ENCODE peak calls at places on chromosomes 11 and 22, in seven cellular contexts. B is DMS153, N is NCI-H460, G is body of pancreas, E is kidney glomerular epithelial cell, V is anterior cingulate cortex, S is CMK. I is an unnamed sample.
A peak's percentile ranks its signal among the peaks of the same experiment; 100 is the strongest.

GRCh38 chr11:78985654-78986053 is 411.0 kb upstream of the NARS2 start:
- DNase-seq in B (no peak), N (no peak), G (no peak), E (no peak), V (no peak), S (no peak), I (no peak)

GRCh38 chr11:706957-707816 is 1.2 kb downstream of the EPS8L2 start:
- DNase-seq in B (no peak), N (no peak), G (peak; percentile 69), E (peak; percentile 77), V (no peak), S (no peak), I (no peak)

GRCh38 chr11:96470521-96470920 is 80.7 kb downstream of the JRKL start:
- DNase-seq in B (no peak), N (no peak), G (no peak), E (no peak), V (no peak), S (no peak), I (no peak)

GRCh38 chr11:68030318-68031135 is at the start of gene NDUFS8:
- DNase-seq in B (peak; percentile 99), N (peak; percentile 97), G (peak; percentile 96), E (peak; percentile 98), V (peak; percentile 96), S (peak; percentile 99), I (peak; percentile 95)

GRCh38 chr22:21865041-21865440 is 2.4 kb downstream of the MAPK1 start:
- DNase-seq in B (no peak), N (peak; percentile 4), G (peak; percentile 45), E (no peak), V (no peak), S (no peak), I (no peak)

GRCh38 chr11:9982127-9982795 is 311.8 kb downstream of the SBF2 start:
- DNase-seq in B (no peak), N (no peak), G (no peak), E (no peak), V (no peak), S (no peak), I (no peak)

GRCh38 chr22:38835888-38836301 is 7.9 kb downstream of the NPTXR start:
- DNase-seq in B (no peak), N (no peak), G (no peak), E (no peak), V (no peak), S (no peak), I (no peak)

GRCh38 chr11:109304159-109304558 is 117.8 kb upstream of the C11orf87 start:
- DNase-seq in B (peak; percentile 26), N (no peak), G (no peak), E (no peak), V (no peak), S (no peak), I (no peak)

GRCh38 chr22:23791737-23792645 is 5.2 kb downstream of the SMARCB1 start:
- DNase-seq in B (no peak), N (no peak), G (no peak), E (no peak), V (no peak), S (no peak), I (no peak)

GRCh38 chr11:97865424-97866012 is 1155.2 kb upstream of the CNTN5 start:
- DNase-seq in B (no peak), N (no peak), G (no peak), E (no peak), V (no peak), S (no peak), I (no peak)

GRCh38 chr11:11722861-11723260 is 101.1 kb upstream of the GALNT18 start:
- DNase-seq in B (no peak), N (no peak), G (no peak), E (no peak), V (no peak), S (no peak), I (no peak)

GRCh38 chr11:134565343-134565891 is 153.4 kb upstream of the B3GAT1 start:
- DNase-seq in B (no peak), N (no peak), G (no peak), E (no peak), V (no peak), S (no peak), I (peak; percentile 19)

GRCh38 chr22:46769191-46769675 is 6.8 kb downstream of the TBC1D22A start:
- DNase-seq in B (peak; percentile 55), N (no peak), G (peak; percentile 67), E (no peak), V (peak; percentile 32), S (no peak), I (no peak)

GRCh38 chr11:66316849-66317251 is at the start of gene CD248:
- DNase-seq in B (no peak), N (no peak), G (no peak), E (no peak), V (no peak), S (no peak), I (no peak)

GRCh38 chr22:17703811-17704210 is 65.3 kb downstream of the BCL2L13 start:
- DNase-seq in B (no peak), N (no peak), G (no peak), E (no peak), V (no peak), S (no peak), I (no peak)

GRCh38 chr22:35552186-35552842 is 11.7 kb downstream of the RASD2 start:
- DNase-seq in B (no peak), N (peak; percentile 22), G (no peak), E (no peak), V (no peak), S (no peak), I (no peak)

GRCh38 chr11:66221726-66222236 is 46.7 kb upstream of the RAB1B start:
- DNase-seq in B (no peak), N (no peak), G (no peak), E (peak; percentile 5), V (no peak), S (no peak), I (no peak)

GRCh38 chr11:64851831-64852337 is 7.4 kb upstream of the CDC42BPG start:
- DNase-seq in B (no peak), N (no peak), G (no peak), E (no peak), V (no peak), S (no peak), I (no peak)

I was measured in ascending aorta.